ENCODE peak calls at places on chromosomes 3 and 15, in ten cellular contexts. One of them, this sample, is unnamed.

GRCh38 chr3:42763023-42763422 is 10.0 kb downstream of the CCDC13 start:
- DNase-seq in CD8-positive, alpha-beta memory T cell: no peak
- DNase-seq in cardiac fibroblast: peak; percentile 64
- DNase-seq in AG08396: peak; percentile 63
- DNase-seq in RKO: no peak
- DNase-seq in NT2/D1: no peak
- DNase-seq in fibroblast of villous mesenchyme: peak; percentile 37
- DNase-seq in choroid plexus epithelial cell: peak; percentile 76
- DNase-seq in posterior cingulate gyrus: no peak
- DNase-seq in GM13976: no peak
- DNase-seq in this sample: peak; percentile 44

GRCh38 chr15:72398189-72398588 is at the start of gene TMEM202:
- DNase-seq in CD8-positive, alpha-beta memory T cell: no peak
- DNase-seq in cardiac fibroblast: no peak
- DNase-seq in AG08396: no peak
- DNase-seq in RKO: no peak
- DNase-seq in NT2/D1: no peak
- DNase-seq in fibroblast of villous mesenchyme: no peak
- DNase-seq in choroid plexus epithelial cell: no peak
- DNase-seq in posterior cingulate gyrus: no peak
- DNase-seq in GM13976: no peak
- DNase-seq in this sample: no peak

GRCh38 chr3:164192974-164193373 is 885.3 kb downstream of the SI start:
- DNase-seq in CD8-positive, alpha-beta memory T cell: no peak
- DNase-seq in cardiac fibroblast: no peak
- DNase-seq in AG08396: no peak
- DNase-seq in RKO: no peak
- DNase-seq in NT2/D1: no peak
- DNase-seq in fibroblast of villous mesenchyme: no peak
- DNase-seq in choroid plexus epithelial cell: no peak
- DNase-seq in posterior cingulate gyrus: no peak
- DNase-seq in GM13976: no peak
- DNase-seq in this sample: no peak

GRCh38 chr3:8450618-8451017 is 51.0 kb upstream of the LMCD1 start:
- DNase-seq in CD8-positive, alpha-beta memory T cell: no peak
- DNase-seq in cardiac fibroblast: peak; percentile 32
- DNase-seq in AG08396: no peak
- DNase-seq in RKO: no peak
- DNase-seq in NT2/D1: no peak
- DNase-seq in fibroblast of villous mesenchyme: no peak
- DNase-seq in choroid plexus epithelial cell: no peak
- DNase-seq in posterior cingulate gyrus: no peak
- DNase-seq in GM13976: no peak
- DNase-seq in this sample: peak; percentile 36

GRCh38 chr3:152488449-152488848 is 219.7 kb downstream of the MBNL1 start:
- DNase-seq in CD8-positive, alpha-beta memory T cell: no peak
- DNase-seq in cardiac fibroblast: no peak
- DNase-seq in AG08396: no peak
- DNase-seq in RKO: no peak
- DNase-seq in NT2/D1: no peak
- DNase-seq in fibroblast of villous mesenchyme: no peak
- DNase-seq in choroid plexus epithelial cell: no peak
- DNase-seq in posterior cingulate gyrus: no peak
- DNase-seq in GM13976: no peak
- DNase-seq in this sample: no peak

GRCh38 chr15:58627706-58628105 is 121.8 kb downstream of the ADAM10 start:
- DNase-seq in CD8-positive, alpha-beta memory T cell: no peak
- DNase-seq in cardiac fibroblast: peak; percentile 27
- DNase-seq in AG08396: no peak
- DNase-seq in RKO: no peak
- DNase-seq in NT2/D1: no peak
- DNase-seq in fibroblast of villous mesenchyme: peak; percentile 51
- DNase-seq in choroid plexus epithelial cell: peak; percentile 53
- DNase-seq in posterior cingulate gyrus: no peak
- DNase-seq in GM13976: no peak
- DNase-seq in this sample: no peak

GRCh38 chr15:99409097-99409473 is 156.7 kb upstream of the MEF2A start:
- DNase-seq in CD8-positive, alpha-beta memory T cell: no peak
- DNase-seq in cardiac fibroblast: peak; percentile 70
- DNase-seq in AG08396: peak; percentile 72
- DNase-seq in RKO: peak; percentile 57
- DNase-seq in NT2/D1: peak; percentile 38
- DNase-seq in fibroblast of villous mesenchyme: peak; percentile 79
- DNase-seq in choroid plexus epithelial cell: peak; percentile 77
- DNase-seq in posterior cingulate gyrus: peak; percentile 41
- DNase-seq in GM13976: peak; percentile 64
- DNase-seq in this sample: peak; percentile 29

GRCh38 chr15:29270169-29270955 is 740 bp upstream of the NSMCE3 start:
- DNase-seq in CD8-positive, alpha-beta memory T cell: peak; percentile 62
- DNase-seq in cardiac fibroblast: peak; percentile 54
- DNase-seq in AG08396: peak; percentile 8
- DNase-seq in RKO: peak; percentile 22
- DNase-seq in NT2/D1: no peak
- DNase-seq in fibroblast of villous mesenchyme: peak; percentile 38
- DNase-seq in choroid plexus epithelial cell: peak; percentile 36
- DNase-seq in posterior cingulate gyrus: no peak
- DNase-seq in GM13976: peak; percentile 18
- DNase-seq in this sample: peak; percentile 55

GRCh38 chr3:39220551-39221530 is 28.4 kb upstream of the XIRP1 start:
- DNase-seq in CD8-positive, alpha-beta memory T cell: no peak
- DNase-seq in cardiac fibroblast: no peak
- DNase-seq in AG08396: no peak
- DNase-seq in RKO: no peak
- DNase-seq in NT2/D1: no peak
- DNase-seq in fibroblast of villous mesenchyme: no peak
- DNase-seq in choroid plexus epithelial cell: no peak
- DNase-seq in posterior cingulate gyrus: no peak
- DNase-seq in GM13976: no peak
- DNase-seq in this sample: no peak

GRCh38 chr3:23488618-23489017 is 285.5 kb downstream of the UBE2E2 start:
- DNase-seq in CD8-positive, alpha-beta memory T cell: no peak
- DNase-seq in cardiac fibroblast: no peak
- DNase-seq in AG08396: no peak
- DNase-seq in RKO: no peak
- DNase-seq in NT2/D1: no peak
- DNase-seq in fibroblast of villous mesenchyme: no peak
- DNase-seq in choroid plexus epithelial cell: no peak
- DNase-seq in posterior cingulate gyrus: no peak
- DNase-seq in GM13976: no peak
- DNase-seq in this sample: peak; percentile 41

GRCh38 chr3:10950476-10951294 is 41.9 kb upstream of the SLC6A1 start:
- DNase-seq in CD8-positive, alpha-beta memory T cell: no peak
- DNase-seq in cardiac fibroblast: peak; percentile 65
- DNase-seq in AG08396: peak; percentile 56
- DNase-seq in RKO: peak; percentile 74
- DNase-seq in NT2/D1: no peak
- DNase-seq in fibroblast of villous mesenchyme: peak; percentile 36
- DNase-seq in choroid plexus epithelial cell: peak; percentile 78
- DNase-seq in posterior cingulate gyrus: peak; percentile 63
- DNase-seq in GM13976: peak; percentile 54
- DNase-seq in this sample: peak; percentile 18

GRCh38 chr3:109548192-109548938 is 211.0 kb upstream of the DPPA4 start:
- DNase-seq in CD8-positive, alpha-beta memory T cell: no peak
- DNase-seq in cardiac fibroblast: no peak
- DNase-seq in AG08396: no peak
- DNase-seq in RKO: peak; percentile 4
- DNase-seq in NT2/D1: no peak
- DNase-seq in fibroblast of villous mesenchyme: no peak
- DNase-seq in choroid plexus epithelial cell: peak; percentile 2
- DNase-seq in posterior cingulate gyrus: no peak
- DNase-seq in GM13976: no peak
- DNase-seq in this sample: peak; percentile 69

GRCh38 chr3:38346584-38347410 is at the start of gene XYLB:
- DNase-seq in CD8-positive, alpha-beta memory T cell: peak; percentile 77
- DNase-seq in cardiac fibroblast: peak; percentile 87
- DNase-seq in AG08396: peak; percentile 95
- DNase-seq in RKO: peak; percentile 88
- DNase-seq in NT2/D1: peak; percentile 66
- DNase-seq in fibroblast of villous mesenchyme: peak; percentile 80
- DNase-seq in choroid plexus epithelial cell: peak; percentile 84
- DNase-seq in posterior cingulate gyrus: peak; percentile 88
- DNase-seq in GM13976: peak; percentile 95
- DNase-seq in this sample: peak; percentile 54

GRCh38 chr3:66938338-66938963 is 59.7 kb upstream of the KBTBD8 start:
- DNase-seq in CD8-positive, alpha-beta memory T cell: no peak
- DNase-seq in cardiac fibroblast: peak; percentile 77
- DNase-seq in AG08396: peak; percentile 52
- DNase-seq in RKO: peak; percentile 73
- DNase-seq in NT2/D1: peak; percentile 82
- DNase-seq in fibroblast of villous mesenchyme: peak; percentile 70
- DNase-seq in choroid plexus epithelial cell: peak; percentile 86
- DNase-seq in posterior cingulate gyrus: peak; percentile 31
- DNase-seq in GM13976: peak; percentile 35
- DNase-seq in this sample: peak; percentile 27

GRCh38 chr15:88331291-88331690 is 74.8 kb upstream of the NTRK3 start:
- DNase-seq in CD8-positive, alpha-beta memory T cell: no peak
- DNase-seq in cardiac fibroblast: peak; percentile 21
- DNase-seq in AG08396: peak; percentile 17
- DNase-seq in RKO: peak; percentile 69
- DNase-seq in NT2/D1: peak; percentile 88
- DNase-seq in fibroblast of villous mesenchyme: no peak
- DNase-seq in choroid plexus epithelial cell: peak; percentile 5
- DNase-seq in posterior cingulate gyrus: peak; percentile 18
- DNase-seq in GM13976: peak; percentile 70
- DNase-seq in this sample: no peak

GRCh38 chr15:51104512-51104911 is 9.8 kb upstream of the TNFAIP8L3 start:
- DNase-seq in CD8-positive, alpha-beta memory T cell: no peak
- DNase-seq in cardiac fibroblast: peak; percentile 87
- DNase-seq in AG08396: peak; percentile 58
- DNase-seq in RKO: no peak
- DNase-seq in NT2/D1: no peak
- DNase-seq in fibroblast of villous mesenchyme: peak; percentile 46
- DNase-seq in choroid plexus epithelial cell: no peak
- DNase-seq in posterior cingulate gyrus: no peak
- DNase-seq in GM13976: no peak
- DNase-seq in this sample: peak; percentile 55

GRCh38 chr15:20340931-20341661 is 200.5 kb downstream of the GOLGA6L6 start:
- DNase-seq in CD8-positive, alpha-beta memory T cell: peak; percentile 71
- DNase-seq in cardiac fibroblast: peak; percentile 36
- DNase-seq in AG08396: peak; percentile 39
- DNase-seq in RKO: peak; percentile 55
- DNase-seq in NT2/D1: no peak
- DNase-seq in fibroblast of villous mesenchyme: peak; percentile 33
- DNase-seq in choroid plexus epithelial cell: no peak
- DNase-seq in posterior cingulate gyrus: peak; percentile 72
- DNase-seq in GM13976: peak; percentile 84
- DNase-seq in this sample: no peak

GRCh38 chr3:130846181-130846580 is 47.7 kb upstream of the ATP2C1 start:
- DNase-seq in CD8-positive, alpha-beta memory T cell: no peak
- DNase-seq in cardiac fibroblast: no peak
- DNase-seq in AG08396: no peak
- DNase-seq in RKO: no peak
- DNase-seq in NT2/D1: no peak
- DNase-seq in fibroblast of villous mesenchyme: no peak
- DNase-seq in choroid plexus epithelial cell: no peak
- DNase-seq in posterior cingulate gyrus: no peak
- DNase-seq in GM13976: no peak
- DNase-seq in this sample: no peak

GRCh38 chr3:59127071-59127470 is 77.2 kb upstream of the CFAP20DC start:
- DNase-seq in CD8-positive, alpha-beta memory T cell: no peak
- DNase-seq in cardiac fibroblast: peak; percentile 28
- DNase-seq in AG08396: peak; percentile 51
- DNase-seq in RKO: peak; percentile 5
- DNase-seq in NT2/D1: no peak
- DNase-seq in fibroblast of villous mesenchyme: peak; percentile 65
- DNase-seq in choroid plexus epithelial cell: peak; percentile 83
- DNase-seq in posterior cingulate gyrus: no peak
- DNase-seq in GM13976: no peak
- DNase-seq in this sample: peak; percentile 90

GRCh38 chr15:39629376-39629775 is 48.5 kb downstream of the THBS1 start:
- DNase-seq in CD8-positive, alpha-beta memory T cell: peak; percentile 81
- DNase-seq in cardiac fibroblast: peak; percentile 57
- DNase-seq in AG08396: no peak
- DNase-seq in RKO: peak; percentile 8
- DNase-seq in NT2/D1: no peak
- DNase-seq in fibroblast of villous mesenchyme: no peak
- DNase-seq in choroid plexus epithelial cell: peak; percentile 67
- DNase-seq in posterior cingulate gyrus: no peak
- DNase-seq in GM13976: no peak
- DNase-seq in this sample: peak; percentile 49

GRCh38 chr3:143348486-143349327 is 229.1 kb downstream of the CHST2 start:
- DNase-seq in CD8-positive, alpha-beta memory T cell: no peak
- DNase-seq in cardiac fibroblast: no peak
- DNase-seq in AG08396: no peak
- DNase-seq in RKO: no peak
- DNase-seq in NT2/D1: no peak
- DNase-seq in fibroblast of villous mesenchyme: no peak
- DNase-seq in choroid plexus epithelial cell: no peak
- DNase-seq in posterior cingulate gyrus: no peak
- DNase-seq in GM13976: no peak
- DNase-seq in this sample: no peak

GRCh38 chr15:63166219-63166618 is 8.9 kb upstream of the RPS27L start:
- DNase-seq in CD8-positive, alpha-beta memory T cell: no peak
- DNase-seq in cardiac fibroblast: peak; percentile 39
- DNase-seq in AG08396: no peak
- DNase-seq in RKO: no peak
- DNase-seq in NT2/D1: no peak
- DNase-seq in fibroblast of villous mesenchyme: no peak
- DNase-seq in choroid plexus epithelial cell: peak; percentile 75
- DNase-seq in posterior cingulate gyrus: no peak
- DNase-seq in GM13976: peak; percentile 33
- DNase-seq in this sample: no peak

GRCh38 chr15:33282226-33283020 is 28.3 kb upstream of the RYR3 start:
- DNase-seq in CD8-positive, alpha-beta memory T cell: no peak
- DNase-seq in cardiac fibroblast: no peak
- DNase-seq in AG08396: no peak
- DNase-seq in RKO: no peak
- DNase-seq in NT2/D1: no peak
- DNase-seq in fibroblast of villous mesenchyme: no peak
- DNase-seq in choroid plexus epithelial cell: no peak
- DNase-seq in posterior cingulate gyrus: no peak
- DNase-seq in GM13976: no peak
- DNase-seq in this sample: no peak

GRCh38 chr15:67405208-67406191 is 115.4 kb upstream of the C15orf61 start:
- DNase-seq in CD8-positive, alpha-beta memory T cell: no peak
- DNase-seq in cardiac fibroblast: peak; percentile 71
- DNase-seq in AG08396: peak; percentile 18
- DNase-seq in RKO: no peak
- DNase-seq in NT2/D1: no peak
- DNase-seq in fibroblast of villous mesenchyme: peak; percentile 69
- DNase-seq in choroid plexus epithelial cell: peak; percentile 65
- DNase-seq in posterior cingulate gyrus: no peak
- DNase-seq in GM13976: no peak
- DNase-seq in this sample: peak; percentile 87

GRCh38 chr3:115783938-115784738 is 160.8 kb downstream of the GAP43 start:
- DNase-seq in CD8-positive, alpha-beta memory T cell: peak; percentile 94
- DNase-seq in cardiac fibroblast: peak; percentile 94
- DNase-seq in AG08396: peak; percentile 91
- DNase-seq in RKO: peak; percentile 91
- DNase-seq in NT2/D1: peak; percentile 84
- DNase-seq in fibroblast of villous mesenchyme: peak; percentile 85
- DNase-seq in choroid plexus epithelial cell: peak; percentile 94
- DNase-seq in posterior cingulate gyrus: peak; percentile 77
- DNase-seq in GM13976: peak; percentile 92
- DNase-seq in this sample: peak; percentile 89

This sample was measured in astrocyte.